ENCODE peak calls at places on chromosomes 6 and 20, in seven cellular contexts. K is CD4-positive, alpha-beta T cell; H is pancreas; O is CD8-positive, alpha-beta T cell; Z is CD4-positive, CD25-positive, alpha-beta regulatory T cell; Y is psoas muscle; P is naive thymus-derived CD4-positive, alpha-beta T cell. S is an unnamed sample.

GRCh38 chr20:37388831-37389230 is 42.9 kb downstream of the SRC start:
- DNase-seq in K (no peak), H (no peak), O (no peak), Z (no peak), Y (no peak), P (no peak), S (no peak)

GRCh38 chr6:110538416-110539060 is 62.1 kb upstream of the SLC22A16 start:
- DNase-seq in K (no peak), H (no peak), O (no peak), Z (no peak), Y (no peak), P (no peak), S (no peak)

GRCh38 chr6:53986721-53987526 is 124.3 kb upstream of the MLIP start:
- DNase-seq in K (no peak), H (no peak), O (no peak), Z (no peak), Y (no peak), P (no peak), S (no peak)

GRCh38 chr20:41086402-41087324 is 50.7 kb upstream of the PLCG1 start:
- DNase-seq in K (no peak), H (no peak), O (no peak), Z (no peak), Y (no peak), P (no peak), S (no peak)

GRCh38 chr6:69026243-69026642 is 391.2 kb downstream of the ADGRB3 start:
- DNase-seq in K (no peak), H (no peak), O (no peak), Z (no peak), Y (no peak), P (no peak), S (no peak)

GRCh38 chr20:9035129-9035528 is 33.8 kb upstream of the PLCB4 start:
- DNase-seq in K (no peak), H (no peak), O (no peak), Z (no peak), Y (no peak), P (no peak), S (no peak)

GRCh38 chr6:154648776-154649175 is 84.4 kb upstream of the SCAF8 start:
- DNase-seq in K (no peak), H (no peak), O (no peak), Z (no peak), Y (no peak), P (no peak), S (no peak)

GRCh38 chr6:45450132-45450531 is 72.4 kb upstream of the SUPT3H start:
- DNase-seq in K (no peak), H (no peak), O (no peak), Z (no peak), Y (no peak), P (no peak), S (no peak)

GRCh38 chr6:41430875-41431274 is 95.5 kb downstream of the NCR2 start:
- DNase-seq in K (no peak), H (no peak), O (no peak), Z (no peak), Y (no peak), P (no peak), S (no peak)

GRCh38 chr6:32188381-32189081 is 1.5 kb downstream of the PBX2 start:
- DNase-seq in K (no peak), H (no peak), O (no peak), Z (no peak), Y (no peak), P (no peak), S (no peak)

GRCh38 chr20:35663813-35664543 is 722 bp downstream of the CPNE1 start:
- DNase-seq in K (peak), H (peak), O (peak), Z (peak), Y (peak), P (peak), S (no peak)

GRCh38 chr6:44416103-44416502 is 28.6 kb downstream of the CDC5L start:
- DNase-seq in K (no peak), H (no peak), O (no peak), Z (no peak), Y (no peak), P (no peak), S (no peak)

GRCh38 chr6:119036076-119036475 is 42.4 kb downstream of the FAM184A start:
- DNase-seq in K (no peak), H (no peak), O (no peak), Z (no peak), Y (no peak), P (no peak), S (no peak)

GRCh38 chr6:72316675-72317380 is 305.0 kb upstream of the KCNQ5 start:
- DNase-seq in K (no peak), H (no peak), O (peak), Z (no peak), Y (no peak), P (no peak), S (no peak)

GRCh38 chr6:6633898-6634734 is 45.6 kb downstream of the LY86 start:
- DNase-seq in K (no peak), H (no peak), O (no peak), Z (no peak), Y (no peak), P (no peak), S (no peak)

GRCh38 chr6:29035951-29036350 is 9.0 kb downstream of the OR2W1 start:
- DNase-seq in K (no peak), H (no peak), O (no peak), Z (no peak), Y (no peak), P (no peak), S (no peak)

GRCh38 chr20:13320702-13321101 is 99.6 kb downstream of the ISM1 start:
- DNase-seq in K (no peak), H (no peak), O (no peak), Z (no peak), Y (no peak), P (no peak), S (no peak)

GRCh38 chr6:135426833-135427232 is 70.7 kb downstream of the AHI1 start:
- DNase-seq in K (no peak), H (no peak), O (no peak), Z (no peak), Y (no peak), P (no peak), S (no peak)

GRCh38 chr6:135428078-135428477 is 69.5 kb downstream of the AHI1 start:
- DNase-seq in K (no peak), H (no peak), O (no peak), Z (no peak), Y (no peak), P (no peak), S (no peak)

GRCh38 chr6:135423649-135424128 is 73.9 kb downstream of the AHI1 start:
- DNase-seq in K (no peak), H (no peak), O (no peak), Z (peak), Y (no peak), P (peak), S (no peak)

GRCh38 chr6:135419162-135419561 is 78.4 kb downstream of the AHI1 start:
- DNase-seq in K (no peak), H (no peak), O (no peak), Z (no peak), Y (no peak), P (no peak), S (no peak)

DNA sequence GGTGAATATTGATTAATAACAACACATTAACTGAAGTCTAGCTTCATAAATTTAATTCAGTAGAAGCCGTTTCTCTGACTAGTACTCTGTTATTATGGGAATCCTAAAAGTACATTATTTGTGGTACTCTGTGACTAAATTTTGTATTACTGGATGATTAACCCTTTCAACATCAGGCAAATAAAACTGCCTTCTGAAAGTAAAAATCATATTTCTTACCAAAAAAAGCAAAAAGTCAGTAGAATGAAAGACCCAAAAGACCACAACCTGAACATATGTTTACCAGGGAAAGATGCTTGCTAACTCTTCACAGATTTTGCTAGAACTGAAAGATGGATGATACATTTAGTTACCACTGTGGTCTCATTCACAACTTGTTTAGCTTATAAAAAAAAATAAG is 73.2 kb downstream of the AHI1 start:
- DNase-seq in K (no peak), H (no peak), O (no peak), Z (no peak), Y (no peak), P (no peak), S (no peak)
- H3K27ac ChIP-seq in K (no peak), H (no peak), O (no peak), Z (no peak), Y (no peak), P (no peak), S (no peak)

DNA sequence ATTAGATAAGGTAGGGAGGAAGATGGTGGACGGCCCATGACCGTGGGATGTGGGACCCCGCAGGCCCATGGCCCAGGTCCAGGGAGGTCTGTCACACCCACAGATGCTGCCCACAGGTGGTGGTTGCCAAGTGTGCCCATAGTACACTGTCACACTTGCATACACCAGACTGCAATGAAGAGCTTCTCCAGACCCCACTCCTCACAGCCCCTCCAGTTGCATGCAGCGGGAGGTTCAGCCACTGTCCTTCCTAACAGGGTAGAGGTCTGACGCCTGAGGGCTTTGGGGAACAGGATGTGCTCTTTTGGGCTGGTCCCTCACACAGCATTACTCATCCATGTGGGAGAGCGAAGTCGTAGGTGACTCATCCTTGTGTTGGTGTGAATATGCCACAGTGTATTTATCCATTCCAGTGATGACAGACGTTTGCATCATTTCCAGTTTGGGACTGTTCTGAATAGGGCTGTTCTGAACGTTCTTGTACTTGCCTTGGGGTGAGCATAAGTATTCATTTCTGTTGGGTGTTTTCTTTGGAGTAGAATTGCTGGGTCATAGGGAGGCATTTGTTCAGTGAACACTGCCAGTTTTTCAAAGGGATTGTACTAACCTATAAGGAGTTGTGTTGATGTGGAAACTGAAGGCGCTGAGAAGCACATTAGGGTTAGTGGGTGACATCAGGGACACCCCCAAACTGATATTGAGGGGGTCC is 10.1 kb upstream of the PYGB start:
- DNase-seq in K (no peak), H (no peak), O (no peak), Z (peak), Y (peak), P (no peak), S (no peak)
- H3K27ac ChIP-seq in K (no peak), H (no peak), O (no peak), Z (no peak), Y (peak), P (no peak), S (peak)

GRCh38 chr20:57264151-57264792 is 2.2 kb downstream of the BMP7 start:
- DNase-seq in K (no peak), H (peak), O (no peak), Z (no peak), Y (no peak), P (no peak), S (no peak)
- H3K27ac ChIP-seq in K (no peak), H (no peak), O (no peak), Z (no peak), Y (no peak), P (no peak), S (peak)

GRCh38 chr6:73636048-73636447 is 17.7 kb downstream of the SLC17A5 start:
- DNase-seq in K (no peak), H (no peak), O (no peak), Z (no peak), Y (no peak), P (no peak), S (no peak)
- H3K27ac ChIP-seq in K (no peak), H (no peak), O (no peak), Z (no peak), Y (no peak), P (no peak), S (no peak)

GRCh38 chr20:49186535-49187329 is 1.4 kb downstream of the STAU1 start:
- DNase-seq in K (peak), H (peak), O (peak), Z (peak), Y (peak), P (peak), S (peak)
- H3K27ac ChIP-seq in K (peak), H (peak), O (peak), Z (peak), Y (peak), P (peak), S (peak)

DNA sequence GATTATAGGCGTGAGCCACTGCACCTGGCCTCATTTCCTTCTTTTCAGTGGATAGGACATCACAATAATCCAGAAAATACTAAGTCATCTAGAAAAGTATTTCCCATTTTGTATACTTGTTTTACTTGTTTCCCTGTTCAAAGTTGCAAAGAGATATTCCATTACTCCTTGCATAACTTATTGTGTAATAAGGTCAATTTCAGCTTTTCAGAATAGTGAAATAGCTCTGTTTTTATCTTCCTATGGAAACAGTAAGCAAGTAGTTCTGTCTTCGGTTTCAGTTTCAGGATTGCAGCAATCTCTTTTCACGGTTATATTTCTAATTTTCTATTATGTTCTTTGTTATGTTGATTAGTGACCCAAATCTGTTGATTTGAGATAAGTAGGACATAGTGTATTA is 6.0 kb downstream of the STX11 start:
- DNase-seq in K (no peak), H (no peak), O (no peak), Z (peak), Y (no peak), P (no peak), S (no peak)
- H3K27ac ChIP-seq in K (no peak), H (no peak), O (no peak), Z (peak), Y (no peak), P (no peak), S (no peak)

DNA sequence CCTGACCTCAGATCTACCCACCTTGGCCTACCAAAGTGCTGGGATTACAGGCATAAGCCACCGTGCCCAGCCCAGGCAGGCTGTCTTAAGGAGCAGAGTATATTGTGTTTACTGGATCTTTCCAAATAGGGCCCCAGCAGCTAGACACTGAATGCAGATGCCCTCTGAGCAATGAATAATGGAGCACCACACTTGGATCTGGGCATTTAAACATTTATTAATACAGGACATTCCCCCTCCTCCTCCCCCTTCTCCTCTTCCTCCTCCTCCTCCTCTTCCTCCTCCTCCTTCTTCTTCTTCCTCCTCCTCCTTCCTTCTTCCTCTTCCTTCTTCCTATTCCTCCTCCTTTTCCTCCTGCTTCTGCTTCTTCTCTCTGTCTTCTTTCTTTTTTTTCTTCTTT is 34.2 kb downstream of the CD83 start:
- DNase-seq in K (no peak), H (no peak), O (no peak), Z (no peak), Y (no peak), P (no peak), S (no peak)
- H3K27ac ChIP-seq in K (no peak), H (no peak), O (no peak), Z (no peak), Y (no peak), P (no peak), S (no peak)

GRCh38 chr6:167682125-167682524 is 144.6 kb upstream of the AFDN start:
- DNase-seq in K (no peak), H (no peak), O (no peak), Z (no peak), Y (no peak), P (no peak), S (no peak)
- H3K27ac ChIP-seq in K (no peak), H (peak), O (no peak), Z (no peak), Y (peak), P (no peak), S (no peak)

GRCh38 chr6:49949062-49949461 is 14.9 kb downstream of the DEFB114 start:
- DNase-seq in K (no peak), H (no peak), O (no peak), Z (no peak), Y (no peak), P (no peak), S (no peak)
- H3K27ac ChIP-seq in K (no peak), H (no peak), O (no peak), Z (no peak), Y (no peak), P (no peak), S (no peak)